ENCODE peak calls at places on chromosomes 6 and 20, in nine cellular contexts. One of them, this sample, is unnamed.
A peak's percentile ranks its signal among the peaks of the same experiment; 100 is the strongest.

GRCh38 chr6:105452924-105453756 is 50.3 kb upstream of the PREP start:
- DNase-seq in ovary: no peak
- DNase-seq in IMR-90: no peak
- DNase-seq in heart right ventricle: no peak
- DNase-seq in gastrocnemius medialis: no peak
- DNase-seq in mucosa of descending colon: no peak
- DNase-seq in lower leg skin: no peak
- DNase-seq in A549: no peak
- DNase-seq in HCT116: no peak
- DNase-seq in this sample: no peak

GRCh38 chr6:137190710-137191109 is 17.3 kb upstream of the IL22RA2 start:
- DNase-seq in ovary: no peak
- DNase-seq in IMR-90: no peak
- DNase-seq in heart right ventricle: no peak
- DNase-seq in gastrocnemius medialis: no peak
- DNase-seq in mucosa of descending colon: no peak
- DNase-seq in lower leg skin: no peak
- DNase-seq in A549: no peak
- DNase-seq in HCT116: no peak
- DNase-seq in this sample: no peak

GRCh38 chr6:67328269-67328668 is 1306.8 kb upstream of the ADGRB3 start:
- DNase-seq in ovary: no peak
- DNase-seq in IMR-90: no peak
- DNase-seq in heart right ventricle: no peak
- DNase-seq in gastrocnemius medialis: no peak
- DNase-seq in mucosa of descending colon: no peak
- DNase-seq in lower leg skin: no peak
- DNase-seq in A549: no peak
- DNase-seq in HCT116: no peak
- DNase-seq in this sample: no peak

GRCh38 chr6:16244446-16244845 is 6.1 kb downstream of the GMPR start:
- DNase-seq in ovary: no peak
- DNase-seq in IMR-90: no peak
- DNase-seq in heart right ventricle: peak; percentile 64
- DNase-seq in gastrocnemius medialis: peak; percentile 52
- DNase-seq in mucosa of descending colon: no peak
- DNase-seq in lower leg skin: no peak
- DNase-seq in A549: no peak
- DNase-seq in HCT116: no peak
- DNase-seq in this sample: no peak

GRCh38 chr6:5459346-5459745 is 198.0 kb downstream of the FARS2 start:
- DNase-seq in ovary: no peak
- DNase-seq in IMR-90: no peak
- DNase-seq in heart right ventricle: no peak
- DNase-seq in gastrocnemius medialis: no peak
- DNase-seq in mucosa of descending colon: no peak
- DNase-seq in lower leg skin: no peak
- DNase-seq in A549: no peak
- DNase-seq in HCT116: no peak
- DNase-seq in this sample: no peak

GRCh38 chr6:11298651-11299420 is 66.4 kb upstream of the NEDD9 start:
- DNase-seq in ovary: no peak
- DNase-seq in IMR-90: no peak
- DNase-seq in heart right ventricle: no peak
- DNase-seq in gastrocnemius medialis: no peak
- DNase-seq in mucosa of descending colon: peak; percentile 51
- DNase-seq in lower leg skin: no peak
- DNase-seq in A549: no peak
- DNase-seq in HCT116: no peak
- DNase-seq in this sample: no peak

GRCh38 chr6:105783333-105783945 is 302.7 kb upstream of the PRDM1 start:
- DNase-seq in ovary: no peak
- DNase-seq in IMR-90: no peak
- DNase-seq in heart right ventricle: no peak
- DNase-seq in gastrocnemius medialis: no peak
- DNase-seq in mucosa of descending colon: no peak
- DNase-seq in lower leg skin: no peak
- DNase-seq in A549: no peak
- DNase-seq in HCT116: no peak
- DNase-seq in this sample: no peak

GRCh38 chr6:161342039-161342438 is 68.2 kb upstream of the AGPAT4 start:
- DNase-seq in ovary: no peak
- DNase-seq in IMR-90: no peak
- DNase-seq in heart right ventricle: no peak
- DNase-seq in gastrocnemius medialis: no peak
- DNase-seq in mucosa of descending colon: no peak
- DNase-seq in lower leg skin: no peak
- DNase-seq in A549: no peak
- DNase-seq in HCT116: no peak
- DNase-seq in this sample: no peak

GRCh38 chr6:14277405-14277930 is 159.9 kb downstream of the CD83 start:
- DNase-seq in ovary: no peak
- DNase-seq in IMR-90: no peak
- DNase-seq in heart right ventricle: no peak
- DNase-seq in gastrocnemius medialis: no peak
- DNase-seq in mucosa of descending colon: no peak
- DNase-seq in lower leg skin: no peak
- DNase-seq in A549: no peak
- DNase-seq in HCT116: no peak
- DNase-seq in this sample: no peak

GRCh38 chr6:14278000-14278399 is 160.4 kb downstream of the CD83 start:
- DNase-seq in ovary: no peak
- DNase-seq in IMR-90: peak; percentile 8
- DNase-seq in heart right ventricle: no peak
- DNase-seq in gastrocnemius medialis: no peak
- DNase-seq in mucosa of descending colon: no peak
- DNase-seq in lower leg skin: no peak
- DNase-seq in A549: no peak
- DNase-seq in HCT116: no peak
- DNase-seq in this sample: no peak

GRCh38 chr6:14275493-14275851 is 157.9 kb downstream of the CD83 start:
- DNase-seq in ovary: peak; percentile 44
- DNase-seq in IMR-90: peak; percentile 37
- DNase-seq in heart right ventricle: peak; percentile 60
- DNase-seq in gastrocnemius medialis: no peak
- DNase-seq in mucosa of descending colon: no peak
- DNase-seq in lower leg skin: no peak
- DNase-seq in A549: no peak
- DNase-seq in HCT116: no peak
- DNase-seq in this sample: peak; percentile 51

GRCh38 chr6:14276066-14276465 is 158.5 kb downstream of the CD83 start:
- DNase-seq in ovary: no peak
- DNase-seq in IMR-90: no peak
- DNase-seq in heart right ventricle: no peak
- DNase-seq in gastrocnemius medialis: no peak
- DNase-seq in mucosa of descending colon: no peak
- DNase-seq in lower leg skin: no peak
- DNase-seq in A549: no peak
- DNase-seq in HCT116: no peak
- DNase-seq in this sample: no peak

GRCh38 chr6:14276667-14277404 is 159.3 kb downstream of the CD83 start:
- DNase-seq in ovary: no peak
- DNase-seq in IMR-90: peak; percentile 63
- DNase-seq in heart right ventricle: no peak
- DNase-seq in gastrocnemius medialis: no peak
- DNase-seq in mucosa of descending colon: no peak
- DNase-seq in lower leg skin: no peak
- DNase-seq in A549: no peak
- DNase-seq in HCT116: no peak
- DNase-seq in this sample: no peak
- H3K4me3 ChIP-seq in ovary: no peak overlapping the region
- H3K4me3 ChIP-seq in IMR-90: no peak overlapping the region
- H3K4me3 ChIP-seq in heart right ventricle: no peak overlapping the region
- H3K4me3 ChIP-seq in gastrocnemius medialis: no peak overlapping the region
- H3K4me3 ChIP-seq in mucosa of descending colon: no peak overlapping the region
- H3K4me3 ChIP-seq in lower leg skin: no peak overlapping the region
- H3K4me3 ChIP-seq in A549: no peak overlapping the region
- H3K4me3 ChIP-seq in HCT116: no peak overlapping the region
- H3K4me3 ChIP-seq in this sample: no peak overlapping the region

GRCh38 chr20:23035731-23036130 is 619 bp downstream of the SSTR4 start:
- DNase-seq in ovary: no peak
- DNase-seq in IMR-90: no peak
- DNase-seq in heart right ventricle: no peak
- DNase-seq in gastrocnemius medialis: no peak
- DNase-seq in mucosa of descending colon: no peak
- DNase-seq in lower leg skin: no peak
- DNase-seq in A549: no peak
- DNase-seq in HCT116: no peak
- DNase-seq in this sample: no peak
- H3K4me3 ChIP-seq in ovary: no peak overlapping the region
- H3K4me3 ChIP-seq in IMR-90: no peak overlapping the region
- H3K4me3 ChIP-seq in heart right ventricle: peak overlapping the region; percentile 41
- H3K4me3 ChIP-seq in gastrocnemius medialis: no peak overlapping the region
- H3K4me3 ChIP-seq in mucosa of descending colon: no peak overlapping the region
- H3K4me3 ChIP-seq in lower leg skin: no peak overlapping the region
- H3K4me3 ChIP-seq in A549: peak overlapping the region; percentile 33
- H3K4me3 ChIP-seq in HCT116: no peak overlapping the region
- H3K4me3 ChIP-seq in this sample: no peak overlapping the region

DNA sequence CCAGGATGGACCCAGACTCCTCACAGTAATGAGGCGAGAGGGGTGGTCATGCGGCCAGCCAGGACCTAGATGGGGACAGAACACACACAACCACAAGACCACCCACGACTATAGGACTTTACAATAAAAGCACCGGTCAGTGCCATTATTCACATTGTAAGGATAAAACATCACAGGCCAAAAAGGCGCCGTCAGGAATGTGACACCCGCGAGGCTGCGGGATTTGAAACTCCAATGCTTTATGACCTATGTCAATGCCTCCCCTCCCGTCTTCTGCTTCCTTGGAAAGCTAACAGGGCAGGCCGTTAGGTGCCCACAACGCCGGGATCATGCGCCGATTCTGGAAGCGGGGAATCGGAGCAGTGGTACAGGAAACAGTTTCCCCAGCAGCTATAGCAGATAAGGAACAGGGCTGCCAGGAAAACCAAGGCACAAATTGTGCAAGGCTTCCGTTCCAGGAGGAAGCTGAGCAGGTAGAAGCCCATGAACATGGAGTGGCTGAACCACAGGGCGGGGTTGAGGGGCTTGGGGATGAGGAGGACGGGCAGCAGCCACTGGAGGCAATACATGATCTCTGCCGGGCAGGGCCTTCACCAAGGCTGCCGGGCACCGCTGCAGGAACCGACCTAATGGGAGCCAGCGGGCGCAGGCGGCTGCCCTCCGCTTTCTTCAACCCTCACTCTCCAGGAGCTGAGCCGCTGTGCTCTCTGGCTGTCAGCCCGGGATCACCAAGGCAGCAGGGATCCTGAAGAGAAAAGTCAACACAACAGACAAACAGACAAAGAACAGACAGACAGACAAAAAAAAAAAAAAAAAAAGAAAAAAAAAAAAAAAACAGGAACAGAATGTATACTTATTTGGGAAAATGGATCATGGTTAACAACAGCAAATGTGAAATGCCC is 2.2 kb upstream of the NNAT start:
- DNase-seq in ovary: no peak
- DNase-seq in IMR-90: no peak
- DNase-seq in heart right ventricle: peak; percentile 58
- DNase-seq in gastrocnemius medialis: peak; percentile 73
- DNase-seq in mucosa of descending colon: peak; percentile 59
- DNase-seq in lower leg skin: no peak
- DNase-seq in A549: no peak
- DNase-seq in HCT116: no peak
- DNase-seq in this sample: no peak
- H3K4me3 ChIP-seq in ovary: no peak overlapping the region
- H3K4me3 ChIP-seq in IMR-90: no peak overlapping the region
- H3K4me3 ChIP-seq in heart right ventricle: no peak overlapping the region
- H3K4me3 ChIP-seq in gastrocnemius medialis: peak overlapping the region; percentile 44
- H3K4me3 ChIP-seq in mucosa of descending colon: no peak overlapping the region
- H3K4me3 ChIP-seq in lower leg skin: no peak overlapping the region
- H3K4me3 ChIP-seq in A549: no peak overlapping the region
- H3K4me3 ChIP-seq in HCT116: no peak overlapping the region
- H3K4me3 ChIP-seq in this sample: no peak overlapping the region

GRCh38 chr6:22880686-22881433 is 311.5 kb downstream of the HDGFL1 start:
- DNase-seq in ovary: no peak
- DNase-seq in IMR-90: peak; percentile 99
- DNase-seq in heart right ventricle: no peak
- DNase-seq in gastrocnemius medialis: no peak
- DNase-seq in mucosa of descending colon: no peak
- DNase-seq in lower leg skin: no peak
- DNase-seq in A549: peak; percentile 35
- DNase-seq in HCT116: no peak
- DNase-seq in this sample: peak; percentile 97
- H3K4me3 ChIP-seq in ovary: no peak overlapping the region
- H3K4me3 ChIP-seq in IMR-90: no peak overlapping the region
- H3K4me3 ChIP-seq in heart right ventricle: no peak overlapping the region
- H3K4me3 ChIP-seq in gastrocnemius medialis: no peak overlapping the region
- H3K4me3 ChIP-seq in mucosa of descending colon: no peak overlapping the region
- H3K4me3 ChIP-seq in lower leg skin: no peak overlapping the region
- H3K4me3 ChIP-seq in A549: no peak overlapping the region
- H3K4me3 ChIP-seq in HCT116: no peak overlapping the region
- H3K4me3 ChIP-seq in this sample: no peak overlapping the region

DNA sequence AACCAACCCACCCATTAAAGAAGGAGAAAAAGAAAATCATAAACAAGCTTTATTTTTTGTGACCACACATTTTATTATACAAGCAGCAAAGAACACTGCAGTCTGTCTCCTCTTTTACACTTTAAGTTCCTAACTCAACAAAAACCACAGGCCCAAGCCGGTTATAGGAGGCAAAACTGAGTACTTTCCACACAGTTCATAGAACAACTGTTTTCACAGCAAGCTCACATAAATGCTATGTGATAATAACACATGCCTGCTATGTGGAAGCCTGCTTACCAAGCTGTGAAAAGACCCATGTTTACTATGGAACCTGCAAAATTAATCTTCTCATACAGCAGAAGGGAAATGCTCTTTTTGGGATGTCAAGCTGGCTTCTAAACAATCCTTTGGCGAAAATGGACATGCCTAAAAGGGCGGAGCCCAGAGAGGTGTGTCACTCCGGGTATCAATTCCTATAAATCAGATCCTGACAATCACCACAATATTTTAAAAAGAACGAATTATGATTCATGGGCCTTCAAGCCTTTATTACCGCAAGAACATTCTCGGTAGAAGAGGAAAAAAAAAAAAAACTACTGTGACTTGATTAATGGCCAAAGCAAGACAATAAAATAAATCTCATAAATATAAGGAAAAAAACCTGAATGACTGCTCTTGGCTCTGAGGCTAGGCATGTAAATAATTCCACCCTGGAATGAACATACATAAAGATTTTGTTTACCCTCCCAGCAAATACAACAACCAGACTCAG is 2.6 kb downstream of the TRERF1 start:
- DNase-seq in ovary: no peak
- DNase-seq in IMR-90: no peak
- DNase-seq in heart right ventricle: no peak
- DNase-seq in gastrocnemius medialis: no peak
- DNase-seq in mucosa of descending colon: no peak
- DNase-seq in lower leg skin: no peak
- DNase-seq in A549: no peak
- DNase-seq in HCT116: no peak
- DNase-seq in this sample: no peak
- H3K4me3 ChIP-seq in ovary: peak overlapping the region; percentile 85
- H3K4me3 ChIP-seq in IMR-90: peak overlapping the region; percentile 88
- H3K4me3 ChIP-seq in heart right ventricle: peak overlapping the region; percentile 77
- H3K4me3 ChIP-seq in gastrocnemius medialis: no peak overlapping the region
- H3K4me3 ChIP-seq in mucosa of descending colon: no peak overlapping the region
- H3K4me3 ChIP-seq in lower leg skin: no peak overlapping the region
- H3K4me3 ChIP-seq in A549: no peak overlapping the region
- H3K4me3 ChIP-seq in HCT116: no peak overlapping the region
- H3K4me3 ChIP-seq in this sample: peak overlapping the region; percentile 85

This sample was measured in AG10803.